ENCODE peak calls at places on chromosome 5, in nine cellular contexts. J is lower leg skin; T is A549; G is GM13976; M is activated effector memory CD4-positive, alpha-beta T cell treated with Interleukin-2 at 50 U/mL for 16 hours; F is activated CD8-positive, alpha-beta memory T cell treated with anti-CD3 and anti-CD28 coated beads for 1 hour; O is activated T-cell treated with anti-CD3 and anti-CD28 coated beads for 1 hour; R is NCI-H2081 treated with DMSO at 0.1 percent for 48 hours; N is endothelial cell. P is an unnamed sample.

GRCh38 chr5:101045689-101046088 is 142.6 kb upstream of the ST8SIA4 start:
- DNase-seq in J (no peak), T (no peak), G (peak), M (no peak), F (no peak), O (no peak), R (no peak), N (no peak), P (no peak)

GRCh38 chr5:78113689-78114088 is 180.8 kb downstream of the AP3B1 start:
- DNase-seq in J (no peak), T (no peak), G (peak), M (no peak), F (no peak), O (no peak), R (no peak), N (no peak), P (no peak)

GRCh38 chr5:95760291-95761191 is 29.4 kb downstream of the RHOBTB3 start:
- DNase-seq in J (no peak), T (peak), G (peak), M (no peak), F (no peak), O (no peak), R (no peak), N (no peak), P (peak)

GRCh38 chr5:37717613-37718431 is 122.0 kb downstream of the GDNF start:
- DNase-seq in J (no peak), T (peak), G (no peak), M (no peak), F (no peak), O (no peak), R (peak), N (peak), P (no peak)

GRCh38 chr5:104937591-104937990 is 1375.0 kb upstream of the NUDT12 start:
- DNase-seq in J (no peak), T (no peak), G (no peak), M (no peak), F (no peak), O (no peak), R (no peak), N (no peak), P (no peak)

GRCh38 chr5:136042156-136042555 is 13.4 kb downstream of the TGFBI start:
- DNase-seq in J (no peak), T (no peak), G (no peak), M (no peak), F (no peak), O (no peak), R (no peak), N (no peak), P (no peak)

GRCh38 chr5:160001457-160001856 is 7.5 kb upstream of the TTC1 start:
- DNase-seq in J (no peak), T (no peak), G (no peak), M (no peak), F (no peak), O (no peak), R (peak), N (no peak), P (no peak)

GRCh38 chr5:134184155-134185135 is 7.7 kb upstream of the SKP1 start:
- DNase-seq in J (peak), T (peak), G (peak), M (peak), F (peak), O (peak), R (no peak), N (peak), P (peak)

GRCh38 chr5:61450880-61451279 is 118.8 kb downstream of the ZSWIM6 start:
- DNase-seq in J (no peak), T (peak), G (no peak), M (no peak), F (no peak), O (no peak), R (no peak), N (no peak), P (no peak)

GRCh38 chr5:150358261-150359095 is 981 bp downstream of the TCOF1 start:
- DNase-seq in J (no peak), T (peak), G (no peak), M (no peak), F (no peak), O (no peak), R (no peak), N (no peak), P (no peak)

GRCh38 chr5:167814828-167815227 is 476.6 kb upstream of the WWC1 start:
- DNase-seq in J (no peak), T (no peak), G (no peak), M (no peak), F (no peak), O (no peak), R (no peak), N (peak), P (no peak)

GRCh38 chr5:158514353-158514960 is 585.3 kb downstream of the EBF1 start:
- DNase-seq in J (no peak), T (no peak), G (no peak), M (no peak), F (no peak), O (no peak), R (no peak), N (no peak), P (no peak)

GRCh38 chr5:60896991-60897390 is 47.9 kb downstream of the ERCC8 start:
- DNase-seq in J (no peak), T (no peak), G (no peak), M (no peak), F (no peak), O (no peak), R (no peak), N (no peak), P (no peak)

GRCh38 chr5:90709323-90710148 is 150.9 kb downstream of the ADGRV1 start:
- DNase-seq in J (no peak), T (peak), G (peak), M (no peak), F (no peak), O (no peak), R (no peak), N (peak), P (peak)

GRCh38 chr5:149485655-149486615 is 65.3 kb downstream of the CSNK1A1 start:
- DNase-seq in J (peak), T (peak), G (no peak), M (no peak), F (no peak), O (no peak), R (no peak), N (no peak), P (no peak)

GRCh38 chr5:179118756-179119414 is 58.7 kb downstream of the ZNF354C start:
- DNase-seq in J (peak), T (no peak), G (no peak), M (no peak), F (no peak), O (no peak), R (no peak), N (no peak), P (no peak)

GRCh38 chr5:146173597-146173996 is 8.9 kb downstream of the LARS1 start:
- DNase-seq in J (no peak), T (no peak), G (peak), M (no peak), F (no peak), O (no peak), R (no peak), N (no peak), P (no peak)

GRCh38 chr5:30831123-30831522 is 362.4 kb upstream of the CDH6 start:
- DNase-seq in J (no peak), T (no peak), G (no peak), M (no peak), F (no peak), O (no peak), R (no peak), N (no peak), P (no peak)

GRCh38 chr5:55173696-55174101 is 722 bp upstream of the CDC20B start:
- DNase-seq in J (no peak), T (no peak), G (peak), M (no peak), F (no peak), O (no peak), R (no peak), N (no peak), P (peak)

GRCh38 chr5:55850839-55851674 is at the start of gene IL31RA:
- DNase-seq in J (no peak), T (peak), G (no peak), M (no peak), F (no peak), O (no peak), R (no peak), N (no peak), P (no peak)

GRCh38 chr5:760363-761205 is 23.9 kb downstream of the ZDHHC11B start:
- DNase-seq in J (no peak), T (no peak), G (peak), M (no peak), F (no peak), O (no peak), R (no peak), N (no peak), P (no peak)

GRCh38 chr5:38433160-38433861 is 123.1 kb downstream of the LIFR start:
- DNase-seq in J (peak), T (no peak), G (no peak), M (no peak), F (no peak), O (no peak), R (no peak), N (no peak), P (no peak)

GRCh38 chr5:142621227-142621626 is 64.7 kb downstream of the FGF1 start:
- DNase-seq in J (no peak), T (no peak), G (no peak), M (no peak), F (no peak), O (no peak), R (no peak), N (no peak), P (no peak)

GRCh38 chr5:122067330-122067885 is 10.7 kb downstream of the LOX start:
- DNase-seq in J (no peak), T (no peak), G (no peak), M (no peak), F (no peak), O (no peak), R (no peak), N (no peak), P (no peak)

GRCh38 chr5:172868924-172869565 is 35.0 kb downstream of the ERGIC1 start:
- DNase-seq in J (peak), T (peak), G (no peak), M (no peak), F (no peak), O (no peak), R (no peak), N (no peak), P (no peak)

P was measured in activated naive CD8-positive, alpha-beta T cell treated with anti-CD3 and anti-CD28 coated beads for 36 hours.